ENCODE peak calls at places on chromosomes 3 and 15, in four cellular contexts. Q is right lobe of liver, T is endothelial cell of umbilical vein, L is H1. X is an unnamed sample.

GRCh38 chr3:29370451-29371420 is 89.9 kb downstream of the RBMS3 start:
- DNase-seq in Q (no peak), T (no peak), L (no peak), X (no peak)

GRCh38 chr15:62932436-62932835 is 110.1 kb upstream of the TPM1 start:
- DNase-seq in Q (no peak), T (no peak), L (no peak), X (no peak)

GRCh38 chr3:186668426-186668825 is 2.6 kb downstream of the HRG start:
- DNase-seq in Q (no peak), T (no peak), L (no peak), X (no peak)

GRCh38 chr15:101478701-101479341 is 10.7 kb downstream of the PCSK6 start:
- DNase-seq in Q (no peak), T (no peak), L (no peak), X (no peak)

GRCh38 chr15:29596266-29596665 is 226.0 kb downstream of the TJP1 start:
- DNase-seq in Q (no peak), T (peak), L (no peak), X (no peak)

GRCh38 chr3:175186511-175186910 is 327.4 kb downstream of the NAALADL2 start:
- DNase-seq in Q (no peak), T (no peak), L (no peak), X (no peak)

GRCh38 chr3:40980467-40980866 is 218.8 kb upstream of the CTNNB1 start:
- DNase-seq in Q (no peak), T (no peak), L (no peak), X (no peak)

GRCh38 chr15:57305009-57305408 is 71.3 kb upstream of the CGNL1 start:
- DNase-seq in Q (no peak), T (no peak), L (no peak), X (no peak)

GRCh38 chr3:99577160-99577559 is 61.2 kb upstream of the COL8A1 start:
- DNase-seq in Q (no peak), T (peak), L (no peak), X (no peak)

GRCh38 chr3:117624424-117624823 is 914.8 kb downstream of the TUSC7 start:
- DNase-seq in Q (no peak), T (no peak), L (no peak), X (no peak)

GRCh38 chr3:186782542-186783069 is 771 bp upstream of the EIF4A2 start:
- DNase-seq in Q (no peak), T (no peak), L (no peak), X (no peak)

GRCh38 chr3:101340591-101340990 is 20.2 kb upstream of the IMPG2 start:
- DNase-seq in Q (no peak), T (no peak), L (no peak), X (no peak)

GRCh38 chr3:152267319-152267689 is 1.4 kb upstream of the MBNL1 start:
- DNase-seq in Q (no peak), T (peak), L (no peak), X (no peak)

GRCh38 chr15:65957451-65957850 is 88.2 kb downstream of the RAB11A start:
- DNase-seq in Q (no peak), T (no peak), L (no peak), X (no peak)

GRCh38 chr3:117019082-117019713 is 309.6 kb downstream of the TUSC7 start:
- DNase-seq in Q (peak), T (peak), L (peak), X (peak)

GRCh38 chr15:93305306-93305705 is 216.3 kb upstream of the RGMA start:
- DNase-seq in Q (no peak), T (no peak), L (no peak), X (no peak)

GRCh38 chr3:97882975-97883598 is 61.3 kb downstream of the CRYBG3 start:
- DNase-seq in Q (no peak), T (peak), L (no peak), X (peak)

GRCh38 chr3:13121553-13122001 is 48.3 kb upstream of the IQSEC1 start:
- DNase-seq in Q (peak), T (no peak), L (no peak), X (no peak)

GRCh38 chr3:195237981-195238625 is 32.9 kb downstream of the XXYLT1 start:
- DNase-seq in Q (no peak), T (no peak), L (no peak), X (no peak)

GRCh38 chr3:161682715-161683114 is 186.1 kb downstream of the OTOL1 start:
- DNase-seq in Q (no peak), T (no peak), L (no peak), X (no peak)

GRCh38 chr3:135618123-135618522 is 347.4 kb upstream of the PPP2R3A start:
- DNase-seq in Q (no peak), T (no peak), L (no peak), X (no peak)

GRCh38 chr3:191499307-191500125 is 38.6 kb downstream of the PYDC2 start:
- DNase-seq in Q (peak), T (no peak), L (no peak), X (peak)

GRCh38 chr3:22269827-22270226 is 518.8 kb upstream of the ZNF385D start:
- DNase-seq in Q (no peak), T (no peak), L (no peak), X (no peak)

GRCh38 chr3:196981657-196982056 is 13.0 kb upstream of the PIGZ start:
- DNase-seq in Q (no peak), T (no peak), L (no peak), X (no peak)

GRCh38 chr3:23594066-23594465 is 211.7 kb upstream of the UBE2E1 start:
- DNase-seq in Q (no peak), T (no peak), L (no peak), X (no peak)

GRCh38 chr15:64193971-64194370 is 31.1 kb upstream of the PPIB start:
- DNase-seq in Q (no peak), T (no peak), L (no peak), X (no peak)

GRCh38 chr3:127791221-127791913 is 30.9 kb downstream of the MGLL start:
- DNase-seq in Q (no peak), T (no peak), L (no peak), X (no peak)

GRCh38 chr3:178850452-178851166 is 221.0 kb downstream of the ZMAT3 start:
- DNase-seq in Q (no peak), T (no peak), L (no peak), X (no peak)

GRCh38 chr3:143242101-143242500 is 122.5 kb downstream of the CHST2 start:
- DNase-seq in Q (no peak), T (peak), L (no peak), X (no peak)

GRCh38 chr3:178137206-178137605 is 399.0 kb upstream of the KCNMB2 start:
- DNase-seq in Q (no peak), T (no peak), L (no peak), X (no peak)

GRCh38 chr15:64894395-64895056 is 17.2 kb upstream of the ANKDD1A start:
- DNase-seq in Q (peak), T (no peak), L (no peak), X (no peak)

GRCh38 chr3:129556890-129557736 is 14.1 kb downstream of the H1-8 start:
- DNase-seq in Q (no peak), T (no peak), L (no peak), X (no peak)

GRCh38 chr15:98865397-98866339 is 141.9 kb downstream of the PGPEP1L start:
- DNase-seq in Q (peak), T (peak), L (no peak), X (peak)

GRCh38 chr3:16864610-16865313 is 20.0 kb upstream of the PLCL2 start:
- DNase-seq in Q (no peak), T (peak), L (no peak), X (no peak)

GRCh38 chr3:197518794-197519451 is 36.8 kb downstream of the BDH1 start:
- DNase-seq in Q (no peak), T (no peak), L (no peak), X (no peak)

GRCh38 chr3:73401058-73401457 is 223.7 kb downstream of the PDZRN3 start:
- DNase-seq in Q (no peak), T (no peak), L (no peak), X (no peak)

GRCh38 chr3:42055291-42055690 is 35.9 kb upstream of the TRAK1 start:
- DNase-seq in Q (no peak), T (no peak), L (no peak), X (no peak)

GRCh38 chr3:12193485-12194165 is 34.9 kb upstream of the TIMP4 start:
- DNase-seq in Q (peak), T (peak), L (no peak), X (peak)

GRCh38 chr15:74423443-74424257 is 10.1 kb downstream of the SEMA7A start:
- DNase-seq in Q (no peak), T (no peak), L (no peak), X (no peak)
- TF ChIP-seq POLR2A in Q (no peak), T (no peak), L (no peak), X (no peak)

GRCh38 chr3:45056608-45057301 is 30.7 kb downstream of the CLEC3B start:
- DNase-seq in Q (no peak), T (no peak), L (no peak), X (no peak)
- TF ChIP-seq POLR2A in Q (no peak), T (no peak), L (no peak), X (no peak)

GRCh38 chr3:58491506-58492384 is at the start of gene KCTD6:
- DNase-seq in Q (peak), T (peak), L (peak), X (peak)
- TF ChIP-seq POLR2A in Q (peak), T (no peak), L (no peak), X (peak)

GRCh38 chr3:43286115-43286885 is at the start of gene SNRK:
- DNase-seq in Q (peak), T (peak), L (peak), X (peak)
- TF ChIP-seq POLR2A in Q (peak), T (peak), L (no peak), X (peak)

GRCh38 chr3:11154036-11154952 is at the start of gene HRH1:
- DNase-seq in Q (no peak), T (peak), L (no peak), X (no peak)
- TF ChIP-seq POLR2A in Q (no peak), T (no peak), L (no peak), X (no peak)

GRCh38 chr3:52983828-52984227 is 62.0 kb downstream of the SFMBT1 start:
- DNase-seq in Q (no peak), T (no peak), L (no peak), X (no peak)

GRCh38 chr3:52986938-52987337 is 58.9 kb downstream of the SFMBT1 start:
- DNase-seq in Q (no peak), T (peak), L (no peak), X (no peak)

GRCh38 chr3:52982839-52983238 is 63.0 kb downstream of the SFMBT1 start:
- DNase-seq in Q (no peak), T (no peak), L (no peak), X (no peak)

GRCh38 chr3:52986049-52986448 is 59.8 kb downstream of the SFMBT1 start:
- DNase-seq in Q (no peak), T (no peak), L (no peak), X (no peak)

DNA sequence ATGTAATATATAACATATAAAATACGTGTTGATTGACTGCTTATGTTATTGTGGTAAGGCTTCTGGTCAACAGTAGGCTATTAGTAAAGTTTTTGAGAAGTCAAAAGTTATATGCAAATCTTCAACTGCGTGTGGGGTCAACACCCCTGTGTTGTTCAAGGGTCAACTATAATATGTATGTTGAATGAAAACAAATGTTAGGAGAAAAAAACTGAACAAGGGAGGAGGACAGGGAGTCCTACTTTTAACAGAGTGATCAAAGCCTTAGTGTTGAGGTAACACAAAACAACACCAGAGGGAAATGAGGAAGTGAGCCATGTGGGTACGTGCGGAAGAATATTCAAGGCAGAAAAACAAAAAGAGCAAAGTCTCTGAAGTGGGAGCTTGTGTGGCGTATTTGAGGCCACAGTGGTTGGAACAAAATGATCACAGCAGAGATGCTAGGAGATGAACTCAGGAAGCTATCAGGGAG is 62.5 kb downstream of the SFMBT1 start:
- DNase-seq in Q (no peak), T (no peak), L (no peak), X (no peak)
- TF ChIP-seq POLR2A in Q (no peak), T (no peak), L (no peak), X (no peak)

DNA sequence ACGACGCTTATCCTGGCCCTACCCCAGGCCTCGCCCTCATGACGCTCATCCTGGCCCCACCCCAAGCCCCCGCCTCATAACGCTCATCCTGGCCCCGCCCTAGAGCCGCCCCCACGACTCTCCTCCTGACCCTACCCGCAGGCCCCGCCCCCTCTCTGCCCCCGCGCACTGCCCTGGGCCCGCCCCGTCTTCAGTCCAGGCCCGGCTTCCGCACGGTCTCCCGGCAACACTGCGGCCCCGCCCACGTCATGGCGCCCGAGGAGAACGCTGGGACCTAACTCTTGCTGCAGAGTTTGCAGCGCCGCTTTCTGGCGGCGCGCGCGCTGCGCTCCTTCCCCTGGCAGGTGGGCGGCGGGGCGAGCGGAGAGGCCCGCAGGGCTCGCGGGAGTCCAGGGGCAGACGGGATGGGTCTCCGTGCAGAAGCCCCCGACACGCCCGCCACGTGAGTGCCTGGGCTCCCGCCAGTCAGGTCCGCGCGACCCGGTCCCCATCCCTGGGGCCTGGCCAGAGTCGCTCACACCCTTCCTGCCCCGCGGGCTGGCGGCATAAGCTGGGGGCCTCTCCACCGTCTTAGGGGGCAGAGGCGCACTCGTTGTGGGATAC is 52.5 kb upstream of the ROPN1B start:
- DNase-seq in Q (peak), T (peak), L (peak), X (no peak)
- TF ChIP-seq POLR2A in Q (no peak), T (peak), L (peak), X (peak)

X was measured in body of pancreas.